ENCODE peak calls at places on chromosome 9, in six cellular contexts. A is kidney tubule cell; W is lower lobe of right lung; Z is amygdala; L is stimulated activated CD4-positive, alpha-beta T cell treated with anti-CD3 and anti-CD28 coated beads, Interleukin-4, amount 100 ng/mL, for 4 hours; S is fibroblast of lung. D is an unnamed sample.

GRCh38 chr9:124220551-124221451 is 36.9 kb upstream of the NEK6 start:
- DNase-seq in W (no peak), A (peak), Z (no peak), L (no peak), S (peak), D (no peak)

GRCh38 chr9:132800038-132800648 is 77.9 kb downstream of the AK8 start:
- DNase-seq in W (peak), L (peak), A (peak), Z (no peak), S (peak), D (peak)

GRCh38 chr9:108801949-108802348 is 53.8 kb downstream of the ACTL7B start:
- DNase-seq in S (no peak), W (no peak), L (no peak), A (no peak), Z (no peak), D (no peak)

GRCh38 chr9:96006961-96007360 is 131.5 kb downstream of the ERCC6L2 start:
- DNase-seq in W (no peak), Z (no peak), L (no peak), A (peak), S (peak), D (no peak)

GRCh38 chr9:110615526-110615925 is 36.0 kb upstream of the SVEP1 start:
- DNase-seq in S (peak), W (no peak), Z (no peak), L (no peak), A (no peak), D (no peak)

GRCh38 chr9:123568691-123569342 is 212.8 kb downstream of the CRB2 start:
- DNase-seq in W (no peak), A (no peak), S (peak), Z (no peak), L (no peak), D (no peak)

GRCh38 chr9:129606161-129607025 is 14.5 kb downstream of the C9orf50 start:
- DNase-seq in S (no peak), Z (no peak), A (no peak), W (no peak), L (no peak), D (no peak)

GRCh38 chr9:127175764-127176163 is 53.3 kb upstream of the ANGPTL2 start:
- DNase-seq in L (no peak), W (no peak), A (no peak), S (no peak), Z (no peak), D (no peak)

GRCh38 chr9:34456746-34457145 is 1.6 kb downstream of the FAM219A start:
- DNase-seq in Z (no peak), A (no peak), L (no peak), S (no peak), W (no peak), D (no peak)

GRCh38 chr9:76917299-76917698 is 11.4 kb upstream of the PRUNE2 start:
- DNase-seq in Z (no peak), S (peak), A (no peak), L (no peak), W (no peak), D (no peak)

GRCh38 chr9:112819635-112820496 is 69.3 kb downstream of the SNX30 start:
- DNase-seq in A (peak), W (no peak), Z (no peak), L (no peak), S (peak), D (no peak)

GRCh38 chr9:113992276-113992951 is 85.7 kb downstream of the AMBP start:
- DNase-seq in Z (peak), W (no peak), L (no peak), A (no peak), S (no peak), D (no peak)

D was measured in stimulated activated effector memory CD8-positive, alpha-beta T cell treated with anti-CD3 and anti-CD28 coated beads, Interleukin-12 subunit alpha, Interleukin-12 subunit beta, amount 100 ng/mL, for 72 hours.